ENCODE peak calls at places on chromosomes 4 and X, in six cellular contexts. O is stimulated activated CD8-positive, alpha-beta memory T cell treated with anti-CD3 and anti-CD28 coated beads, Interleukin-7, amount 100 ng/mL, for 24 hours; S is epithelial cell of prostate; R is activated CD4-positive, alpha-beta T cell treated with anti-CD3 and anti-CD28 coated beads, Interleukin-2, amount 50 U/mL, for 4 hours; X is CD8-positive, alpha-beta T cell; P is stimulated activated CD4-positive, alpha-beta T cell treated with anti-CD3 and anti-CD28 coated beads, Interleukin-15, amount 100 ng/mL, for 24 hours. U is an unnamed sample.

GRCh38 chr4:147830987-147831386 is 99.1 kb downstream of the ARHGAP10 start:
- DNase-seq in P (no peak), R (no peak), O (no peak), S (peak; percentile 64), X (no peak), U (no peak)

GRCh38 chrX:112613039-112613438 is 66.7 kb downstream of the LHFPL1 start:
- DNase-seq in P (no peak), X (no peak), O (no peak), S (no peak), R (no peak), U (no peak)

GRCh38 chr4:14234330-14234729 is 606.8 kb upstream of the BOD1L1 start:
- DNase-seq in S (peak; percentile 41), P (no peak), O (no peak), R (no peak), X (no peak), U (no peak)

GRCh38 chrX:34341258-34341657 is 209.1 kb upstream of the FAM47A start:
- DNase-seq in O (no peak), X (no peak), P (no peak), S (no peak), R (no peak), U (no peak)

GRCh38 chr4:7252510-7253340 is 60.4 kb downstream of the SORCS2 start:
- DNase-seq in O (no peak), P (no peak), X (no peak), S (no peak), R (no peak), U (no peak)

GRCh38 chr4:124276461-124276860 is 436.1 kb downstream of the ANKRD50 start:
- DNase-seq in P (no peak), S (no peak), X (no peak), R (no peak), O (no peak), U (no peak)

GRCh38 chr4:119103263-119103662 is 32.4 kb upstream of the MYOZ2 start:
- DNase-seq in X (no peak), O (no peak), S (peak; percentile 97), P (no peak), R (no peak), U (no peak)

GRCh38 chrX:103640401-103641155 is 11.8 kb downstream of the TCEAL1 start:
- DNase-seq in S (no peak), X (no peak), O (no peak), R (no peak), P (no peak), U (no peak)

GRCh38 chr4:127506283-127506682 is 126.5 kb upstream of the INTU start:
- DNase-seq in P (no peak), X (no peak), O (no peak), R (no peak), S (no peak), U (no peak)